ENCODE peak calls at places on chromosomes 5 and 9, in nine cellular contexts. S is stomach, D is HCT116, Y is sigmoid colon, M is uterus, J is spleen, T is adrenal gland, G is endothelial cell of umbilical vein, F is IMR-90. U is an unnamed sample.

GRCh38 chr9:127612993-127613954 is 1.2 kb downstream of the STXBP1 start:
- DNase-seq in D (no peak), G (peak), M (peak), T (peak), J (peak), S (peak), Y (peak), F (peak), U (no peak)

GRCh38 chr9:38482918-38483592 is 58.8 kb upstream of the IGFBPL1 start:
- DNase-seq in D (no peak), Y (no peak), J (no peak), F (no peak), G (no peak), T (no peak), M (no peak), S (no peak), U (no peak)

GRCh38 chr5:172303090-172303995 is 19.8 kb upstream of the UBTD2 start:
- DNase-seq in J (no peak), D (peak), F (no peak), G (no peak), T (peak), M (no peak), Y (no peak), S (no peak), U (peak)

GRCh38 chr5:31396611-31397295 is 135.1 kb downstream of the DROSHA start:
- DNase-seq in S (no peak), Y (no peak), T (no peak), M (no peak), G (no peak), D (no peak), F (no peak), J (no peak), U (no peak)

GRCh38 chr5:93899026-93899600 is 157.7 kb upstream of the POU5F2 start:
- DNase-seq in G (peak), J (no peak), S (no peak), M (no peak), Y (no peak), F (no peak), T (no peak), D (no peak), U (peak)

GRCh38 chr5:132688536-132689409 is 15.0 kb downstream of the IL4 start:
- DNase-seq in S (no peak), D (no peak), G (no peak), J (no peak), Y (no peak), F (peak), T (no peak), M (no peak), U (peak)

GRCh38 chr9:114053246-114054005 is 24.7 kb downstream of the AMBP start:
- DNase-seq in T (no peak), Y (no peak), D (no peak), J (peak), M (no peak), S (peak), F (no peak), G (no peak), U (no peak)

GRCh38 chr9:94490465-94490864 is 64.4 kb upstream of the PCAT7 start:
- DNase-seq in J (no peak), Y (no peak), T (no peak), M (no peak), D (no peak), G (no peak), S (no peak), F (peak), U (no peak)

GRCh38 chr5:43007911-43008368 is 32.2 kb downstream of the ANXA2R start:
- DNase-seq in J (peak), D (no peak), S (peak), Y (peak), T (peak), M (peak), F (peak), G (peak), U (peak)

GRCh38 chr5:178651046-178651810 is 24.4 kb upstream of the CLK4 start:
- DNase-seq in D (no peak), M (no peak), J (no peak), G (no peak), T (no peak), S (no peak), F (peak), Y (no peak), U (no peak)

GRCh38 chr5:116944171-116944570 is 369.5 kb upstream of the SEMA6A start:
- DNase-seq in J (no peak), Y (no peak), T (no peak), M (no peak), F (no peak), S (no peak), D (no peak), G (no peak), U (no peak)

GRCh38 chr5:3218916-3219650 is 376.5 kb upstream of the IRX1 start:
- DNase-seq in S (peak), D (no peak), F (no peak), G (no peak), Y (no peak), M (no peak), J (peak), T (no peak), U (no peak)

GRCh38 chr9:35285731-35286130 is 123.9 kb downstream of the UNC13B start:
- DNase-seq in Y (no peak), F (no peak), S (no peak), T (no peak), G (no peak), D (no peak), M (no peak), J (no peak), U (no peak)

GRCh38 chr9:98011122-98011521 is 28.0 kb downstream of the ANP32B start:
- DNase-seq in T (no peak), D (no peak), G (no peak), M (no peak), Y (no peak), F (no peak), S (no peak), J (no peak), U (no peak)

GRCh38 chr5:76908166-76908565 is 44.7 kb upstream of the CRHBP start:
- DNase-seq in F (no peak), M (no peak), D (no peak), G (no peak), J (no peak), T (no peak), Y (no peak), S (no peak), U (no peak)

GRCh38 chr5:64505769-64506566 is at the start of gene RGS7BP:
- DNase-seq in S (peak), D (no peak), J (peak), Y (no peak), T (peak), F (peak), M (peak), G (peak), U (no peak)

GRCh38 chr9:85258823-85259370 is 482.9 kb downstream of the AGTPBP1 start:
- DNase-seq in Y (no peak), J (no peak), F (no peak), M (no peak), T (peak), D (peak), S (peak), G (peak), U (peak)

GRCh38 chr9:129336601-129337286 is 158.7 kb upstream of the IER5L start:
- DNase-seq in T (no peak), M (peak), S (peak), F (peak), Y (no peak), J (peak), D (no peak), G (peak), U (no peak)

GRCh38 chr9:68515304-68516017 is 25.2 kb downstream of the TMEM252 start:
- DNase-seq in Y (no peak), D (no peak), J (no peak), M (peak), F (peak), S (peak), G (no peak), T (no peak), U (no peak)

GRCh38 chr5:79202076-79202475 is 33.9 kb upstream of the JMY start:
- DNase-seq in F (peak), D (peak), G (peak), T (no peak), M (no peak), J (no peak), S (no peak), Y (no peak), U (no peak)

GRCh38 chr5:123803359-123803758 is 291.4 kb downstream of the CSNK1G3 start:
- DNase-seq in G (no peak), T (no peak), S (no peak), Y (no peak), D (no peak), J (no peak), F (no peak), M (no peak), U (no peak)

GRCh38 chr5:113166285-113166684 is 189.7 kb downstream of the DCP2 start:
- DNase-seq in J (no peak), G (no peak), D (no peak), M (no peak), Y (no peak), S (no peak), T (no peak), F (peak), U (no peak)

GRCh38 chr9:128341435-128341849 is 1.1 kb downstream of the SLC27A4 start:
- DNase-seq in G (peak), T (peak), F (peak), S (peak), J (peak), M (peak), D (peak), Y (peak), U (peak)

GRCh38 chr9:7216004-7216821 is 458.4 kb downstream of the KDM4C start:
- DNase-seq in Y (no peak), D (no peak), G (no peak), F (peak), S (no peak), T (no peak), M (no peak), J (no peak), U (no peak)

GRCh38 chr5:157998021-157998504 is 139.1 kb upstream of the CLINT1 start:
- DNase-seq in G (no peak), T (no peak), J (no peak), Y (no peak), F (peak), S (no peak), M (no peak), D (no peak), U (no peak)

GRCh38 chr9:35619800-35620158 is 1.6 kb upstream of the CD72 start:
- DNase-seq in D (no peak), T (no peak), M (no peak), S (no peak), Y (no peak), F (no peak), G (no peak), J (peak), U (no peak)

GRCh38 chr9:109956811-109957440 is 176.9 kb downstream of the PALM2AKAP2 start:
- DNase-seq in S (no peak), D (no peak), T (no peak), G (no peak), F (peak), M (no peak), Y (no peak), J (no peak), U (no peak)

DNA sequence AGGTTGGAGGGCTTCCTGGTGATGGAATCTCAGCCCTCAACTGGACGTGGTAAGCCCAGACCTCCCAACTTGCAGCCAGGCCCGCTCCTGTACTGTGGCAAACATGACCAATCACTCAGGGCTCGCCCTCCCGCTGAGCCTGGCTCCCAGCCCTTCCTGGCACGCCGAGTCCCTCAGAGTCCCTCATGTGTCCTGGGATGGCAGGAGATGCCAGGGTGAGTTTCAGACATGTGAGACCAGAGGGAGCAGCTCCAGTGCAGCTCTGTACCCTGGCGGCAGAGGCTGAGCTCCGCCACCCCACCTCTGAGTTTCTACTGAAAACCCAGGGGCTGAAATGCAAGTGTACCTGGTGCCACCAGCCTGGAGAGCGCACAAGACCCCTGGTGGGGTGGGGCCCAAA is 42.0 kb upstream of the RXRA start:
- DNase-seq in T (no peak), J (no peak), Y (no peak), D (no peak), S (peak), F (no peak), G (no peak), M (no peak), U (no peak)
- TF ChIP-seq POLR2A in T (no peak), J (no peak), Y (no peak), D (no peak), S (no peak), F (no peak), G (no peak), M (no peak), U (no peak)

DNA sequence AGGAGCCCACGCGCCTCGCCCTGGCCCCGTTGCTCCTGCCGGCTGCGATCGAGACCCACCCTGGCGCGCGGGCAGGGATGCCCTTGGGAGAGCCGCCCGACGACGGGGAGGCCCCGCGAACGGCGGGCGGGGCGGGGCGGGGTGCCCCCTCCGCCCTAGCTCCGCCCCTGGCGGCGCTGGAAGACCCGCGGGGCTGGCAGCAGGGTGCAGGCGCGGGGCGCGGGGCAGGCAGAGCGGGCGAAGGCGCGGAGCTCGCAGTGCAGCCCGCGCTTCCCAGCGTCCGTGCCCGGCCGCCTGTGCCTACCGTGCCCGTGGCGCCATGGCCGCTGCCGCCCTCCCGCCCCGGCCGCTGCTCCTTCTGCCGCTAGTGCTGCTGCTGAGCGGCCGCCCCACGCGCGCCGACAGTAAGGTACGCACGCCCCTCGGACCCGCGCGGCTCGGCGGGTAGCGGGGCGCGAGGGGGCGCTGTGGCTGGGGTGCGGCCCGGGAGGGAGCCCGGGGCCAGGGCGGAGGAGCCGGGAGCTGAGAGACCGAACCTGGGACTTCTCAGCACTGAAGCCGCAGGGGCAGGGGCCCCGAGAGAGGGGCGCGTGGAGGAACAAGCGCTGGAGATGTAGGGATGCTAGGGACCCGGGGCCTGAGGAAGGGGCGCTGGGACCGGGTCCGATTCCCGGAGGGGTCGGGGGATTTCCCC is at the start of gene OLFML2A:
- DNase-seq in G (no peak), M (no peak), D (no peak), F (no peak), J (peak), T (peak), Y (peak), S (no peak), U (peak)
- TF ChIP-seq POLR2A in G (no peak), M (peak), D (no peak), F (no peak), J (no peak), T (peak), Y (no peak), S (no peak), U (no peak)

GRCh38 chr5:149407331-149408251 is 28.5 kb upstream of the IL17B start:
- DNase-seq in Y (peak), F (no peak), M (no peak), T (no peak), J (no peak), S (no peak), G (no peak), D (no peak), U (no peak)

GRCh38 chr5:149405550-149406202 is 26.6 kb upstream of the IL17B start:
- DNase-seq in T (peak), J (no peak), S (no peak), Y (peak), F (no peak), M (peak), G (no peak), D (no peak), U (no peak)

GRCh38 chr5:149406203-149406978 is 27.3 kb upstream of the IL17B start:
- DNase-seq in T (peak), D (no peak), F (peak), G (no peak), S (no peak), J (no peak), Y (peak), M (peak), U (no peak)

GRCh38 chr5:149408252-149409099 is 29.4 kb upstream of the IL17B start:
- DNase-seq in G (no peak), S (no peak), F (no peak), D (no peak), T (no peak), Y (peak), J (no peak), M (no peak), U (no peak)

DNA sequence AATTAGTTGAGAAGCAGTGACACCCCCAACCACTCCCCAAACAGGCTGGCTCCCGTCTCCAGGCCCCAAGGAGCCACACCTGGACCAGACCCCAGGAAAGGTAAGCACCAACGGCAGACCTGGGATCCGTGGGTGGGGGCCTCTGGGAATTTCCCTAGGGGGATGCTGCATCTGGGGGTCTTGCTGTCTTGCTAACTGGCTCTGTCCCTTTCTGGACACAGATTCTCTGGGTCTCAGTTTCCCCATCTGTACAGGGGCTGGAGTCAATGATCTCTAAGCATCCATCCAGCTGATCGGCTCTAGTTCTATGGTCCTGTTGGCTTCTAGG is 27.9 kb upstream of the IL17B start:
- DNase-seq in J (no peak), T (no peak), D (no peak), S (no peak), F (no peak), G (no peak), Y (no peak), M (no peak), U (no peak)
- TF ChIP-seq POLR2A in J (no peak), T (no peak), D (no peak), S (no peak), F (no peak), G (no peak), Y (peak), M (peak), U (no peak)

GRCh38 chr5:169583101-169583423 is 511 bp upstream of the SPDL1 start:
- DNase-seq in T (no peak), F (no peak), D (no peak), J (no peak), Y (no peak), G (no peak), M (no peak), S (no peak), U (no peak)

GRCh38 chr5:169580964-169581363 is 2.6 kb upstream of the SPDL1 start:
- DNase-seq in S (no peak), Y (no peak), D (no peak), T (no peak), J (no peak), M (no peak), G (no peak), F (no peak), U (no peak)

GRCh38 chr5:169584998-169585451 is 1.5 kb downstream of the SPDL1 start:
- DNase-seq in T (no peak), M (no peak), S (no peak), G (peak), J (no peak), F (no peak), Y (no peak), D (no peak), U (peak)

GRCh38 chr5:169581580-169582227 is 1.9 kb upstream of the SPDL1 start:
- DNase-seq in F (peak), D (peak), M (peak), G (peak), T (peak), Y (peak), J (no peak), S (peak), U (peak)

GRCh38 chr5:169583424-169584215 is at the start of gene SPDL1:
- DNase-seq in G (peak), S (peak), T (peak), M (peak), Y (peak), J (peak), F (peak), D (peak), U (peak)
- TF ChIP-seq POLR2A in G (peak), S (peak), T (peak), M (peak), Y (no peak), J (no peak), F (peak), D (peak), U (peak)

DNA sequence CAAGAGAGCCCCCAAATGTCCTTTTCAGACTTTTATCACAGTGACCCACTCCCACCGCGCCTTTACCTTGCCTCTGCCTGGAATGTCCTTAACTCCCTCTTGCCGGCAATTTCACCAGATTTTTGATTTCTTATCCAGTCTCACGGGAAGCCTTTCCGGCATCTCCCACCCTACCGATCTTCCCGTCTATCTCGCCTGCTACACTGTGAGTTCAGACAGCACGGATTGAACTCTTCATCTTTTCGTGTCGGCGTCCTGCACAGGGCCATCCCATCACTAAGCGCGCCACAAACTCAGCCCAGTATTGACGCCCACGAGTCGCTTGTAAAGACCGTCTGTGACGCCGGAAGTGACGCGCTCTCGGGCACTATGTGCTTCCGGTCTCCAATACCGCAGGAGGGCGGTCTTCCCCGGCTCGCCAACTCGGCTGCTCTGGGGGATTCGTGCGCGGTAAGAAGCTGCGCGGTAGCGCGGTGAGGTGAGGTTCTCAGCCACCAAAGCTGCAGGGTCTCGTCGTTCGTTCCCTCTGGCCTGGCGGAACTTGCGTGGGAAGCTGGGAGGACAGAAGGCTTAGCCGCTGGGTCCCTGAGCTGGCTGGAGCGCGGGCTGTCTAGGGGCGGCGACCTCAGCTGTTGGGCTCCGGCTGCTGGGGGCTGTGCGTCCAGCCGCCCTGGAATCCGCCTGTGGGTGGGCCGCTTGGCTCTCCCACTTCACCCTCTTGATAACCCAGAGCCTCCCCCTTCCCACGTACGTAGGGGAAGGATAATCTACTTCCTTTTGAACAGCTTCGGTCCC is at the start of gene ZCCHC9:
- DNase-seq in M (peak), J (peak), G (peak), S (peak), F (peak), D (peak), T (peak), Y (peak), U (peak)
- TF ChIP-seq POLR2A in M (peak), J (no peak), G (peak), S (peak), F (peak), D (peak), T (peak), Y (peak), U (peak)

GRCh38 chr5:88116396-88116795 is 152.2 kb downstream of the TMEM161B start:
- DNase-seq in G (no peak), D (no peak), Y (no peak), T (no peak), S (no peak), J (no peak), F (no peak), M (no peak), U (no peak)

GRCh38 chr5:88117546-88117945 is 151.1 kb downstream of the TMEM161B start:
- DNase-seq in F (no peak), M (no peak), T (no peak), G (no peak), J (no peak), Y (no peak), D (no peak), S (no peak), U (no peak)

GRCh38 chr5:88118179-88118578 is 150.5 kb downstream of the TMEM161B start:
- DNase-seq in S (no peak), G (no peak), J (no peak), Y (no peak), T (no peak), F (no peak), M (no peak), D (no peak), U (no peak)

DNA sequence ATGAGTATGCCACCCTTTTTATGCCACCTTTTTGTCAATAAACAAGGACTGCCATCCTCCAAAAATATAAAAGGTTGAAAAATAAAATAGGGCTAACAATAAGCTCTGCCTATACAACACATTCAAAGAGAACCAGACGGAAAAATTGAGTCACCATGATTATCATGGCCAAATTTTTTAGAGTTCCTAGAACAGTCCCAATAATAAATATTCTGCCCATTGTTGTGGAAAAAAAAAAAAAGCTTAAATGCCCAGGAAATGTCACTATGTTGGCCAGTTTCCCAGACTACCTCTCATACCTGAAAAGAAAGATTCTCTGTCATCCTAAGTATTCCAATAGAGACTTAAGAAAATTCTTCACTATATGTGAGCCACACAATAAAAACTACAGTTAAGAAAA is 149.1 kb downstream of the TMEM161B start:
- DNase-seq in J (no peak), S (no peak), F (no peak), M (no peak), D (no peak), T (no peak), Y (no peak), G (no peak), U (no peak)
- TF ChIP-seq POLR2A in J (no peak), S (no peak), F (no peak), M (no peak), D (no peak), T (no peak), Y (no peak), G (no peak), U (no peak)

U was measured in erythroblast.